ENCODE peak calls at places on chromosomes 6 and 20, in four cellular contexts. P is GM23338, Z is cardiac muscle cell, Y is fibroblast of lung. R is an unnamed sample. For H3K4me1, the result is how much of the 10 kb centered on the place peaks cover.

GRCh38 chr20:63657260-63657936 is 714 bp upstream of the RTEL1 start:
- DNase-seq in Z (no peak), P (peak), Y (peak), R (no peak)

GRCh38 chr6:27422651-27423332 is 34.2 kb downstream of the ZNF391 start:
- DNase-seq in P (peak), Z (no peak), Y (peak), R (no peak)

GRCh38 chr20:63642518-63643247 is 10.5 kb downstream of the STMN3 start:
- DNase-seq in Y (no peak), Z (peak), P (peak), R (no peak)

GRCh38 chr6:85404497-85405174 is 45.2 kb upstream of the NT5E start:
- DNase-seq in Z (no peak), P (no peak), Y (peak), R (no peak)

GRCh38 chr20:47019106-47019824 is 124.6 kb downstream of the EYA2 start:
- DNase-seq in Z (peak), Y (peak), P (peak), R (no peak)

GRCh38 chr20:34744847-34745246 is 40.7 kb downstream of the TP53INP2 start:
- DNase-seq in Y (no peak), Z (no peak), P (no peak), R (no peak)

GRCh38 chr20:36271639-36272546 is 34.2 kb upstream of the DLGAP4 start:
- DNase-seq in Y (no peak), Z (no peak), P (no peak), R (no peak)

GRCh38 chr20:58366866-58367265 is 22.2 kb upstream of the VAPB start:
- DNase-seq in P (no peak), Y (no peak), Z (no peak), R (no peak)

GRCh38 chr20:36408219-36408618 is 102.1 kb downstream of the DLGAP4 start:
- DNase-seq in Z (no peak), Y (peak), P (peak), R (no peak)

GRCh38 chr6:82017316-82017715 is 230.2 kb downstream of the IBTK start:
- DNase-seq in P (peak), Y (peak), Z (peak), R (no peak)

GRCh38 chr6:107594736-107595135 is 104.8 kb downstream of the SOBP start:
- DNase-seq in Z (no peak), P (no peak), Y (no peak), R (no peak)

GRCh38 chr6:116244284-116244683 is 9.6 kb downstream of the TSPYL4 start:
- DNase-seq in Y (no peak), P (no peak), Z (no peak), R (no peak)

GRCh38 chr6:121688974-121689373 is 253.5 kb downstream of the GJA1 start:
- DNase-seq in Z (no peak), P (no peak), Y (no peak), R (no peak)

GRCh38 chr6:107977283-107977682 is 19.3 kb upstream of the SEC63 start:
- DNase-seq in Y (peak), P (peak), Z (no peak), R (no peak)

GRCh38 chr6:113489946-113490345 is 367.2 kb upstream of the MARCKS start:
- DNase-seq in Z (no peak), Y (no peak), P (no peak), R (no peak)

GRCh38 chr6:64732888-64733287 is 974.1 kb downstream of the EYS start:
- DNase-seq in Z (no peak), Y (peak), P (peak), R (no peak)

GRCh38 chr20:56373942-56374341 is 15.2 kb downstream of the FAM210B start:
- DNase-seq in P (no peak), Z (no peak), Y (peak), R (no peak)

GRCh38 chr6:20891161-20891560 is 356.9 kb downstream of the CDKAL1 start:
- DNase-seq in P (no peak), Z (no peak), Y (no peak), R (no peak)

GRCh38 chr6:133380723-133381122 is 139.6 kb downstream of the EYA4 start:
- DNase-seq in P (no peak), Z (no peak), Y (no peak), R (no peak)

GRCh38 chr6:57283096-57283495 is 34.3 kb upstream of the PRIM2 start:
- DNase-seq in Y (no peak), P (no peak), Z (no peak), R (no peak)

GRCh38 chr6:166542580-166542912 is 43.9 kb downstream of the RAMACL start:
- DNase-seq in P (peak), Z (peak), Y (no peak), R (no peak)

GRCh38 chr20:63735859-63736718 is at the start of gene LIME1:
- DNase-seq in P (no peak), Z (no peak), Y (no peak), R (peak)

GRCh38 chr6:163490826-163491577 is 76.5 kb downstream of the QKI start:
- DNase-seq in Y (peak), P (peak), Z (no peak), R (no peak)

DNA sequence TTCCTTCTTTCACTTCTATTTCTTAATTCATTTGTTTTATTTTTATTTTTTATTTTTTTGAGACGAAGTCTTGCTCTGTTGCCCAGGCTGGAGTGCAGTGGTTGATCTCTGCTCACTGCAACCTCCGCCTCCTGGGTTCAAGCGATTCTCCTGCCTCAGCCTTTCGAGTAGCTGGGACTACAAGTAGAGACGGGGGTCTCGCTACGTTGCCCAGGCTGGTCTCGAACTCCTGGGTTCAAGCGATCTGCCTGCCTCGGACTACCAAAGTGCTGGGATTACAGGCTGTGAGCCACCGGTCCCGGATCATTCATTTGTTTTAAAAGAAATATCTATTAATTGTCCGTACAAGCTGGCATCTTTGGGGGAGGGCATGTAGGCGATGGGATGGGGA is 487 bp upstream of the NFKBIE start:
- DNase-seq in Y (no peak), P (no peak), Z (no peak), R (no peak)
- H3K27ac ChIP-seq in Y (no peak), P (no peak), Z (no peak), R (peak)

GRCh38 chr6:48111575-48111974 is 578 bp upstream of the PTCHD4 start:
- DNase-seq in Y (no peak), Z (no peak), P (peak), R (no peak)
- H3K4me1 ChIP-seq in Y (under half), Z (under half), P (under half), R (under half)

GRCh38 chr20:61387204-61387958 is 135.3 kb downstream of the CDH4 start:
- DNase-seq in P (peak), Y (peak), Z (peak), R (no peak)
- H3K4me3 ChIP-seq in P (no peak), Y (peak), Z (no peak), R (no peak)

DNA sequence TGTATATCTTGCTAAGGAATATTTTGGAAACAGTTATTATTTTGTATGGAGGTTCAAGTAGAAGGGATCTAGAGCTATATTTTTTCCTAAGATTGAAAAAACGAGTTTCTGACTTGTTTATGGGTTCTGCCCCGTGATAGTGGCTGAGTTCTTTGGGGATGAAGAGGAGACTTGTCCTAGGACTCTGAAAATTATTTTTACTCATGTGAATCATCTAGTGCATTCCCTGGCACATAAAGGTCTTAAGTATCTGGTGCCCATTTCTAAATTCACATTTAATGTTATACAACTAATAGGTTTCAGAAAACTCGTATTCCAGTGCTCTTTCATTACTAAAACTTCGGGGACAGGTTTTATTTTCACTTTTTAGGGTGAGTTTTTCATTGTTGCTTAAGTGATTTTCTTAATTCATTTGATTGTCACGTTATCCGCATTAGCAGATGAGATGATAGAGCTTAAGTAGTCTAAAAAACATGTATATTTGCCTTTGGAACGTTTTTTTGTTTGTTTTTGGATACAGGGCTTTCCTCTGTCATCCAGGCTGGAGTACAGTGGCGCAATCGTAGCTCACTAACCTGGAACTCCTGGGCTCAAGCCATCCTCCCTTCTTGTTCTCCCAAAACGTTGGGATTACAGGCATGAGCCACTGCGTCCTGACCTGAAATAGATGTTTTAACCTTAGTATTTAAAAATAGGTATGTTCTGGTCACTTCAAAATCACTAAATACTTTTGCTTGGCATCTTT is 2.1 kb downstream of the NFYA start:
- DNase-seq in Z (no peak), Y (no peak), P (no peak), R (no peak)
- H3K27ac ChIP-seq in Z (peak), Y (peak), P (no peak), R (peak)

GRCh38 chr20:43926691-43927090 is 12.0 kb downstream of the TOX2 start:
- DNase-seq in Z (no peak), P (no peak), Y (no peak), R (no peak)
- H3K4me1 ChIP-seq in Z (under half), P (under half), Y (under half), R (half or more)

DNA sequence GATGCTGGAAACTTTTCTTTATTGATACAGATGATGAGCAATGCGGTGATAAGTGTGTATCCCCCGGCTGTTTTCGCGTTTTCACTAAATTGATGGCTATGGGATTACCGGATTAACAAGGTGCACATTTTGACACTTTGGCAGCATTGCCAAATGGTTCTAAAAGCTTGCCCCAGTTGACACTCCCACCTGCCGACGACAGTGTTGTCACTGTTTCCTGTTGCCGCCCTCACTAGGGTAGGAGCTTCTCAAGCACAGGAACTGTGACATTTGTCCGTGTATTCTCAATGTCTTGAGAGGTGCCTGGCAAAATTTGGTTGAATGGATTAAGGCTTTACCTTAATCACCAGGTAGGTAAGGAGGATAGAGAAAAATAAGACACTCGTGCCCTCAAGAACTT is 9.8 kb upstream of the MAPK13 start:
- DNase-seq in Z (no peak), Y (no peak), P (no peak), R (peak)
- H3K4me3 ChIP-seq in Z (no peak), Y (no peak), P (no peak), R (peak)